ENCODE peak calls at places on chromosomes 5 and 9, in four cellular contexts. F is GM23248, L is anterior cingulate cortex, P is GM03348. K is an unnamed sample.
A peak's percentile ranks its signal among the peaks of the same experiment; 100 is the strongest.

GRCh38 chr9:105063665-105064247 is 135.8 kb upstream of the ABCA1 start:
- DNase-seq in F (peak; percentile 91), L (no peak), P (peak; percentile 68), K (no peak)

GRCh38 chr9:15178621-15179020 is 128.4 kb downstream of the TTC39B start:
- DNase-seq in F (no peak), L (no peak), P (no peak), K (no peak)

GRCh38 chr9:104863180-104863883 is 64.6 kb downstream of the ABCA1 start:
- DNase-seq in F (peak; percentile 94), L (peak; percentile 46), P (peak; percentile 75), K (peak; percentile 12)

GRCh38 chr5:143400541-143401252 is 2.8 kb downstream of the NR3C1 start:
- DNase-seq in F (peak; percentile 69), L (peak; percentile 14), P (peak; percentile 26), K (peak; percentile 24)

GRCh38 chr5:57082441-57083067 is 91.3 kb upstream of the GPBP1 start:
- DNase-seq in F (peak; percentile 34), L (no peak), P (peak; percentile 20), K (no peak)

GRCh38 chr9:83006378-83006777 is 56.6 kb downstream of the RASEF start:
- DNase-seq in F (no peak), L (no peak), P (no peak), K (no peak)

GRCh38 chr9:21454149-21454548 is 13.9 kb downstream of the IFNA1 start:
- DNase-seq in F (peak; percentile 78), L (no peak), P (peak; percentile 39), K (no peak)

GRCh38 chr5:124126504-124127240 is 614.7 kb downstream of the CSNK1G3 start:
- DNase-seq in F (no peak), L (no peak), P (no peak), K (no peak)

GRCh38 chr9:16131269-16131668 is 578.4 kb downstream of the CCDC171 start:
- DNase-seq in F (peak; percentile 36), L (no peak), P (no peak), K (no peak)

GRCh38 chr9:125633116-125633743 is 73.8 kb downstream of the MAPKAP1 start:
- DNase-seq in F (peak; percentile 71), L (no peak), P (no peak), K (no peak)

GRCh38 chr5:91180506-91180905 is 202.6 kb downstream of the ARRDC3 start:
- DNase-seq in F (no peak), L (no peak), P (no peak), K (no peak)

GRCh38 chr9:83583151-83584014 is 39.6 kb upstream of the IDNK start:
- DNase-seq in F (peak; percentile 65), L (peak; percentile 9), P (peak; percentile 72), K (no peak)

GRCh38 chr9:38421498-38422211 is 2.6 kb downstream of the IGFBPL1 start:
- DNase-seq in F (no peak), L (no peak), P (no peak), K (no peak)

GRCh38 chr5:121693864-121694263 is 157.8 kb upstream of the FTMT start:
- DNase-seq in F (peak; percentile 3), L (no peak), P (no peak), K (no peak)